ENCODE peak calls at places on chromosomes 1 and 21, in five cellular contexts. Y is DMS53; K is iPS-NIHi11; W is A172; J is stimulated activated CD8-positive, alpha-beta memory T cell treated with anti-CD3 and anti-CD28 coated beads, Interleukin-15, amount 100 ng/mL, for 24 hours. F is an unnamed sample.

GRCh38 chr1:247146671-247147070 is 25.1 kb downstream of the ZNF124 start:
- DNase-seq in J (no peak), W (no peak), Y (peak; percentile 52), K (peak; percentile 55), F (no peak)

GRCh38 chr1:6168947-6169586 is 11.1 kb downstream of the CHD5 start:
- DNase-seq in K (no peak), Y (peak; percentile 45), W (no peak), J (no peak), F (no peak)

GRCh38 chr1:199545780-199546179 is 481.7 kb upstream of the NR5A2 start:
- DNase-seq in W (peak; percentile 25), K (peak; percentile 29), Y (peak; percentile 54), J (no peak), F (no peak)

GRCh38 chr1:63487336-63488065 is 35.5 kb downstream of the ITGB3BP start:
- DNase-seq in Y (peak; percentile 73), W (no peak), K (no peak), J (no peak), F (peak; percentile 25)

GRCh38 chr1:59505596-59506028 is 208.7 kb downstream of the FGGY start:
- DNase-seq in Y (no peak), K (no peak), W (peak; percentile 11), J (no peak), F (peak; percentile 73)

GRCh38 chr1:89831462-89832113 is 10.8 kb downstream of the LRRC8D start:
- DNase-seq in W (no peak), Y (no peak), K (no peak), J (no peak), F (no peak)

GRCh38 chr21:15421521-15421920 is 308.3 kb upstream of the USP25 start:
- DNase-seq in Y (no peak), W (no peak), J (no peak), K (no peak), F (peak; percentile 51)

GRCh38 chr21:14916676-14917141 is 148.1 kb downstream of the NRIP1 start:
- DNase-seq in W (no peak), J (no peak), K (no peak), Y (peak; percentile 59), F (peak; percentile 34)

GRCh38 chr1:1069711-1070676 is 4.1 kb downstream of the RNF223 start:
- DNase-seq in K (no peak), W (no peak), Y (peak; percentile 42), J (no peak), F (no peak)

GRCh38 chr1:150567717-150568561 is 11.5 kb downstream of the MCL1 start:
- DNase-seq in J (no peak), W (peak; percentile 98), K (peak; percentile 74), Y (peak; percentile 87), F (peak; percentile 97)

GRCh38 chr1:23732363-23733224 is 10.7 kb upstream of the ELOA start:
- DNase-seq in K (no peak), Y (no peak), J (no peak), W (no peak), F (peak; percentile 14)

GRCh38 chr1:149848340-149848771 is 51.0 kb upstream of the BOLA1 start:
- DNase-seq in W (no peak), K (no peak), J (no peak), Y (no peak), F (no peak)

GRCh38 chr1:69400128-69400527 is 167.6 kb upstream of the LRRC7 start:
- DNase-seq in K (no peak), J (no peak), Y (no peak), W (no peak), F (no peak)

F was measured in astrocyte.